ENCODE peak calls at places on chromosomes 12 and 14, in four cellular contexts. A, C, Z and S are unnamed samples.

GRCh38 chr12:67377541-67377940 is 108.4 kb downstream of the CAND1 start:
- DNase-seq in A (no peak), C (no peak), Z (no peak), S (no peak)

GRCh38 chr12:47949441-47950341 is 13.7 kb upstream of the TMEM106C start:
- DNase-seq in A (peak), C (no peak), Z (peak), S (peak)

GRCh38 chr12:90404071-90404470 is 550.9 kb downstream of the CCER1 start:
- DNase-seq in A (no peak), C (no peak), Z (no peak), S (no peak)

GRCh38 chr14:104333903-104334811 is 195.8 kb downstream of the KIF26A start:
- DNase-seq in A (no peak), C (peak), Z (no peak), S (peak)

GRCh38 chr12:50043854-50044253 is 13.5 kb upstream of the ASIC1 start:
- DNase-seq in A (no peak), C (no peak), Z (no peak), S (no peak)

GRCh38 chr12:79252358-79253075 is 387.9 kb downstream of the SYT1 start:
- DNase-seq in A (no peak), C (no peak), Z (no peak), S (no peak)

GRCh38 chr14:104244221-104245011 is 106.0 kb downstream of the KIF26A start:
- DNase-seq in A (no peak), C (peak), Z (no peak), S (no peak)

GRCh38 chr12:13471471-13471870 is 274.9 kb downstream of the EMP1 start:
- DNase-seq in A (no peak), C (no peak), Z (no peak), S (no peak)

GRCh38 chr12:6827982-6828670 is at the start of gene P3H3:
- DNase-seq in A (peak), C (no peak), Z (peak), S (peak)

GRCh38 chr12:106417926-106418910 is 60.7 kb downstream of the POLR3B start:
- DNase-seq in A (no peak), C (no peak), Z (peak), S (no peak)

GRCh38 chr12:54463034-54463433 is 10.4 kb downstream of the GTSF1 start:
- DNase-seq in A (no peak), C (no peak), Z (no peak), S (no peak)

GRCh38 chr14:76882646-76883045 is 56.4 kb downstream of the LRRC74A start:
- DNase-seq in A (no peak), C (no peak), Z (no peak), S (no peak)